ENCODE peak calls at places on chromosomes 16 and 17, in six cellular contexts. X, I, C, H, O and A are unnamed samples.

GRCh38 chr17:55237268-55237667 is 27.5 kb upstream of the HLF start:
- ATAC-seq in X (no peak), I (no peak), C (peak), H (no peak), O (no peak), A (peak)

GRCh38 chr17:78120537-78120936 is 8.0 kb downstream of the TMC6 start:
- ATAC-seq in X (no peak), I (no peak), C (no peak), H (no peak), O (no peak), A (no peak)

GRCh38 chr17:19651461-19652238 is 3.1 kb downstream of the ALDH3A2 start:
- ATAC-seq in X (no peak), I (no peak), C (no peak), H (no peak), O (no peak), A (peak)

GRCh38 chr16:86653289-86654006 is 75.1 kb downstream of the FOXL1 start:
- ATAC-seq in X (no peak), I (no peak), C (no peak), H (no peak), O (no peak), A (no peak)

GRCh38 chr17:55175788-55176425 is 88.9 kb upstream of the HLF start:
- ATAC-seq in X (no peak), I (no peak), C (peak), H (no peak), O (no peak), A (no peak)

GRCh38 chr17:76833747-76834146 is 34.5 kb upstream of the MGAT5B start:
- ATAC-seq in X (no peak), I (no peak), C (no peak), H (no peak), O (no peak), A (no peak)

GRCh38 chr17:3891626-3892094 is 1.2 kb downstream of the CAMKK1 start:
- ATAC-seq in X (no peak), I (no peak), C (no peak), H (no peak), O (no peak), A (no peak)

GRCh38 chr17:15133826-15134225 is 131.3 kb downstream of the PMP22 start:
- ATAC-seq in X (no peak), I (no peak), C (no peak), H (no peak), O (no peak), A (no peak)

GRCh38 chr17:28391401-28391800 is 14.6 kb downstream of the SLC46A1 start:
- ATAC-seq in X (no peak), I (no peak), C (no peak), H (no peak), O (no peak), A (no peak)

GRCh38 chr17:66177048-66177447 is 14.9 kb downstream of the CEP112 start:
- ATAC-seq in X (no peak), I (no peak), C (no peak), H (peak), O (no peak), A (no peak)

GRCh38 chr16:81283044-81283443 is 31.7 kb upstream of the GAN start:
- ATAC-seq in X (no peak), I (no peak), C (no peak), H (no peak), O (peak), A (peak)

GRCh38 chr16:2592786-2593185 is 55.0 kb downstream of the PDPK1 start:
- ATAC-seq in X (no peak), I (no peak), C (no peak), H (no peak), O (no peak), A (no peak)

GRCh38 chr17:69597898-69598692 is 183.6 kb downstream of the MAP2K6 start:
- ATAC-seq in X (no peak), I (no peak), C (no peak), H (no peak), O (peak), A (peak)

GRCh38 chr16:86971251-86971650 is 345.9 kb downstream of the C16orf95 start:
- ATAC-seq in X (no peak), I (no peak), C (no peak), H (no peak), O (no peak), A (no peak)

GRCh38 chr16:80327740-80328139 is 213.1 kb upstream of the DYNLRB2 start:
- ATAC-seq in X (no peak), I (no peak), C (no peak), H (no peak), O (no peak), A (no peak)

GRCh38 chr17:21036361-21036881 is 6.4 kb downstream of the USP22 start:
- ATAC-seq in X (no peak), I (no peak), C (no peak), H (no peak), O (peak), A (peak)